ENCODE peak calls at places on chromosomes 3 and 15, in nine cellular contexts. One of them, this sample, is unnamed. For H3K4me1, the result is how much of the 10 kb centered on the place peaks cover.

GRCh38 chr3:19074257-19074938 is 73.9 kb upstream of the KCNH8 start:
- DNase-seq in stomach: no peak
- DNase-seq in CD4-positive, alpha-beta memory T cell: no peak
- DNase-seq in heart left ventricle: no peak
- DNase-seq in fibroblast of lung: peak
- DNase-seq in neuronal stem cell: no peak
- DNase-seq in gastrocnemius medialis: no peak
- DNase-seq in mammary epithelial cell: no peak
- DNase-seq in left ventricle myocardium inferior: no peak
- DNase-seq in this sample: no peak

GRCh38 chr3:179189764-179190163 is 41.6 kb downstream of the PIK3CA start:
- DNase-seq in stomach: no peak
- DNase-seq in CD4-positive, alpha-beta memory T cell: no peak
- DNase-seq in heart left ventricle: no peak
- DNase-seq in fibroblast of lung: peak
- DNase-seq in neuronal stem cell: no peak
- DNase-seq in gastrocnemius medialis: no peak
- DNase-seq in mammary epithelial cell: no peak
- DNase-seq in left ventricle myocardium inferior: no peak
- DNase-seq in this sample: no peak

GRCh38 chr3:112321867-112322652 is 10.9 kb upstream of the CD200 start:
- DNase-seq in stomach: no peak
- DNase-seq in CD4-positive, alpha-beta memory T cell: no peak
- DNase-seq in heart left ventricle: no peak
- DNase-seq in fibroblast of lung: no peak
- DNase-seq in neuronal stem cell: no peak
- DNase-seq in gastrocnemius medialis: no peak
- DNase-seq in mammary epithelial cell: no peak
- DNase-seq in left ventricle myocardium inferior: no peak
- DNase-seq in this sample: no peak

GRCh38 chr15:48001393-48002059 is 119.3 kb upstream of the SLC24A5 start:
- DNase-seq in stomach: no peak
- DNase-seq in CD4-positive, alpha-beta memory T cell: no peak
- DNase-seq in heart left ventricle: no peak
- DNase-seq in fibroblast of lung: no peak
- DNase-seq in neuronal stem cell: no peak
- DNase-seq in gastrocnemius medialis: no peak
- DNase-seq in mammary epithelial cell: no peak
- DNase-seq in left ventricle myocardium inferior: no peak
- DNase-seq in this sample: no peak

GRCh38 chr3:132268956-132269355 is 48.3 kb upstream of the ACP3 start:
- DNase-seq in stomach: no peak
- DNase-seq in CD4-positive, alpha-beta memory T cell: no peak
- DNase-seq in heart left ventricle: no peak
- DNase-seq in fibroblast of lung: peak
- DNase-seq in neuronal stem cell: no peak
- DNase-seq in gastrocnemius medialis: no peak
- DNase-seq in mammary epithelial cell: no peak
- DNase-seq in left ventricle myocardium inferior: no peak
- DNase-seq in this sample: no peak

GRCh38 chr3:129224984-129225393 is 24.4 kb upstream of the COPG1 start:
- DNase-seq in stomach: peak
- DNase-seq in CD4-positive, alpha-beta memory T cell: no peak
- DNase-seq in heart left ventricle: peak
- DNase-seq in fibroblast of lung: peak
- DNase-seq in neuronal stem cell: no peak
- DNase-seq in gastrocnemius medialis: peak
- DNase-seq in mammary epithelial cell: peak
- DNase-seq in left ventricle myocardium inferior: peak
- DNase-seq in this sample: peak

GRCh38 chr15:90860450-90860849 is 7.9 kb upstream of the FURIN start:
- DNase-seq in stomach: no peak
- DNase-seq in CD4-positive, alpha-beta memory T cell: no peak
- DNase-seq in heart left ventricle: no peak
- DNase-seq in fibroblast of lung: no peak
- DNase-seq in neuronal stem cell: no peak
- DNase-seq in gastrocnemius medialis: no peak
- DNase-seq in mammary epithelial cell: no peak
- DNase-seq in left ventricle myocardium inferior: no peak
- DNase-seq in this sample: no peak

GRCh38 chr3:89314454-89314853 is 207.0 kb downstream of the EPHA3 start:
- DNase-seq in stomach: no peak
- DNase-seq in CD4-positive, alpha-beta memory T cell: no peak
- DNase-seq in heart left ventricle: no peak
- DNase-seq in fibroblast of lung: peak
- DNase-seq in neuronal stem cell: no peak
- DNase-seq in gastrocnemius medialis: no peak
- DNase-seq in mammary epithelial cell: peak
- DNase-seq in left ventricle myocardium inferior: no peak
- DNase-seq in this sample: no peak

GRCh38 chr15:40926659-40927496 is 2.3 kb upstream of the DLL4 start:
- DNase-seq in stomach: no peak
- DNase-seq in CD4-positive, alpha-beta memory T cell: no peak
- DNase-seq in heart left ventricle: no peak
- DNase-seq in fibroblast of lung: no peak
- DNase-seq in neuronal stem cell: no peak
- DNase-seq in gastrocnemius medialis: no peak
- DNase-seq in mammary epithelial cell: no peak
- DNase-seq in left ventricle myocardium inferior: no peak
- DNase-seq in this sample: no peak

GRCh38 chr15:81189583-81190283 is 6.9 kb upstream of the IL16 start:
- DNase-seq in stomach: peak
- DNase-seq in CD4-positive, alpha-beta memory T cell: no peak
- DNase-seq in heart left ventricle: peak
- DNase-seq in fibroblast of lung: peak
- DNase-seq in neuronal stem cell: no peak
- DNase-seq in gastrocnemius medialis: peak
- DNase-seq in mammary epithelial cell: peak
- DNase-seq in left ventricle myocardium inferior: peak
- DNase-seq in this sample: peak

GRCh38 chr15:48112242-48112641 is 8.5 kb upstream of the SLC24A5 start:
- DNase-seq in stomach: no peak
- DNase-seq in CD4-positive, alpha-beta memory T cell: no peak
- DNase-seq in heart left ventricle: no peak
- DNase-seq in fibroblast of lung: peak
- DNase-seq in neuronal stem cell: peak
- DNase-seq in gastrocnemius medialis: no peak
- DNase-seq in mammary epithelial cell: peak
- DNase-seq in left ventricle myocardium inferior: no peak
- DNase-seq in this sample: no peak

GRCh38 chr15:75430259-75430658 is 21.2 kb downstream of the SIN3A start:
- DNase-seq in stomach: no peak
- DNase-seq in CD4-positive, alpha-beta memory T cell: no peak
- DNase-seq in heart left ventricle: no peak
- DNase-seq in fibroblast of lung: no peak
- DNase-seq in neuronal stem cell: no peak
- DNase-seq in gastrocnemius medialis: no peak
- DNase-seq in mammary epithelial cell: no peak
- DNase-seq in left ventricle myocardium inferior: no peak
- DNase-seq in this sample: no peak

GRCh38 chr3:3258281-3258680 is 78.8 kb upstream of the CRBN start:
- DNase-seq in stomach: no peak
- DNase-seq in CD4-positive, alpha-beta memory T cell: no peak
- DNase-seq in heart left ventricle: no peak
- DNase-seq in fibroblast of lung: no peak
- DNase-seq in neuronal stem cell: no peak
- DNase-seq in gastrocnemius medialis: no peak
- DNase-seq in mammary epithelial cell: no peak
- DNase-seq in left ventricle myocardium inferior: no peak
- DNase-seq in this sample: no peak

GRCh38 chr15:70633394-70633793 is 130.0 kb downstream of the UACA start:
- DNase-seq in stomach: no peak
- DNase-seq in CD4-positive, alpha-beta memory T cell: no peak
- DNase-seq in heart left ventricle: peak
- DNase-seq in fibroblast of lung: peak
- DNase-seq in neuronal stem cell: no peak
- DNase-seq in gastrocnemius medialis: no peak
- DNase-seq in mammary epithelial cell: no peak
- DNase-seq in left ventricle myocardium inferior: no peak
- DNase-seq in this sample: no peak

GRCh38 chr3:23981136-23981535 is 36.0 kb downstream of the NR1D2 start:
- DNase-seq in stomach: no peak
- DNase-seq in CD4-positive, alpha-beta memory T cell: no peak
- DNase-seq in heart left ventricle: peak
- DNase-seq in fibroblast of lung: no peak
- DNase-seq in neuronal stem cell: no peak
- DNase-seq in gastrocnemius medialis: no peak
- DNase-seq in mammary epithelial cell: peak
- DNase-seq in left ventricle myocardium inferior: peak
- DNase-seq in this sample: peak

GRCh38 chr3:154428369-154429206 is 1.4 kb downstream of the GPR149 start:
- DNase-seq in stomach: no peak
- DNase-seq in CD4-positive, alpha-beta memory T cell: no peak
- DNase-seq in heart left ventricle: no peak
- DNase-seq in fibroblast of lung: no peak
- DNase-seq in neuronal stem cell: peak
- DNase-seq in gastrocnemius medialis: no peak
- DNase-seq in mammary epithelial cell: no peak
- DNase-seq in left ventricle myocardium inferior: no peak
- DNase-seq in this sample: no peak

GRCh38 chr15:50665938-50666337 is 20.7 kb downstream of the TRPM7 start:
- DNase-seq in stomach: no peak
- DNase-seq in CD4-positive, alpha-beta memory T cell: no peak
- DNase-seq in heart left ventricle: no peak
- DNase-seq in fibroblast of lung: no peak
- DNase-seq in neuronal stem cell: no peak
- DNase-seq in gastrocnemius medialis: no peak
- DNase-seq in mammary epithelial cell: no peak
- DNase-seq in left ventricle myocardium inferior: no peak
- DNase-seq in this sample: no peak

GRCh38 chr3:11001020-11001657 is 8.6 kb downstream of the SLC6A1 start:
- DNase-seq in stomach: no peak
- DNase-seq in CD4-positive, alpha-beta memory T cell: no peak
- DNase-seq in heart left ventricle: no peak
- DNase-seq in fibroblast of lung: no peak
- DNase-seq in neuronal stem cell: peak
- DNase-seq in gastrocnemius medialis: no peak
- DNase-seq in mammary epithelial cell: no peak
- DNase-seq in left ventricle myocardium inferior: no peak
- DNase-seq in this sample: no peak
- H3K4me3 ChIP-seq in stomach: no peak
- H3K4me3 ChIP-seq in CD4-positive, alpha-beta memory T cell: no peak
- H3K4me3 ChIP-seq in heart left ventricle: no peak
- H3K4me3 ChIP-seq in fibroblast of lung: no peak
- H3K4me3 ChIP-seq in neuronal stem cell: no peak
- H3K4me3 ChIP-seq in gastrocnemius medialis: no peak
- H3K4me3 ChIP-seq in mammary epithelial cell: no peak
- H3K4me3 ChIP-seq in left ventricle myocardium inferior: no peak
- H3K4me3 ChIP-seq in this sample: no peak

DNA sequence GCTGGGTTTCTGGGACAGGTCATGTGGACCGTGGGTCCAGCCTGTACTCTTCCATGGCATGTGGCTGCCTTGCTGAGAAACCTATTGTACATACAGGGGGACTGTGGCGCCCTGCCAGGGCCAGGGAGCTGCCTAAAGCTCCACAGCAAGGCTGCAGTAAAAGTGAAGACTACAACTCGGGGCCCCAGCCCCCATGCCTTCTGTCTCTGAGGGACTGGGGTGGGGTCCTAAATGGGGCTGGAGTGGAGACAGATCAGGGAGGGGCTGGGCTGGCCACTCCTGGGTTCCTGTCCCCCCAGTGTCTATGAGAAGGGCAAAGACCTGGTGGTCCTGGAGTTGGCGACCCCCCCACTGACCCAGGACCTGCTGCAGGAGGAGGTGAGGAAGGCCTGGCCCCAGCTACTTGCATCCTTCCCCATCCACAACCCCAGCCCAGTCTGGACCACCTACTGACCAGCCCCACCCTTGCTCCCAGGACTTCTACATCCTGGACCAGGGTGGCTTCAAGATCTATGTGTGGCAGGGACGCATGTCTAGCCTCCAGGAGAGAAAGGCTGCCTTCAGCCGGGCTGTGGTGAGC is 7.3 kb downstream of the VILL start:
- DNase-seq in stomach: peak
- DNase-seq in CD4-positive, alpha-beta memory T cell: no peak
- DNase-seq in heart left ventricle: no peak
- DNase-seq in fibroblast of lung: no peak
- DNase-seq in neuronal stem cell: no peak
- DNase-seq in gastrocnemius medialis: no peak
- DNase-seq in mammary epithelial cell: no peak
- DNase-seq in left ventricle myocardium inferior: no peak
- DNase-seq in this sample: peak
- H3K4me1 ChIP-seq in stomach: under half
- H3K4me1 ChIP-seq in CD4-positive, alpha-beta memory T cell: half or more
- H3K4me1 ChIP-seq in heart left ventricle: under half
- H3K4me1 ChIP-seq in fibroblast of lung: under half
- H3K4me1 ChIP-seq in neuronal stem cell: under half
- H3K4me1 ChIP-seq in gastrocnemius medialis: under half
- H3K4me1 ChIP-seq in mammary epithelial cell: under half
- H3K4me1 ChIP-seq in left ventricle myocardium inferior: under half
- H3K4me1 ChIP-seq in this sample: under half

DNA sequence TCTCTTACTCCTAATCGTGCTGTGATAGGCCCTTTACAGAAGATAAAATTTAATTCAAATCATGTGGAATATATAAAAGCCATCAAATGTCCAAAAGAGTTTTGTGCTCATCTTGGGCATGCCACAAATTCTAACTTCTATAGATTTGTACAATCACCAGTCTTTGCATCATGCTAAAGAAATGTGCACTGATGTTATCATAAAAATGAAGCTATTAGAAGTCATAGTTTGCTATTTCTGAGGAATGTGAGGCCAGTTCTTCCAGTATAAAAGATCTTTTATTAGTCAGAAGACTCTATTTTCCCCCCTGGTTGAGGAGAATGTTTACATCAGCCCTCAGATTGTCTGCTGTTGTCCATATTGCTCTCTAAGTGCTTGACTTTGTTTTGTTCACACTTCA is 2.1 kb upstream of the ANXA2 start:
- DNase-seq in stomach: no peak
- DNase-seq in CD4-positive, alpha-beta memory T cell: no peak
- DNase-seq in heart left ventricle: no peak
- DNase-seq in fibroblast of lung: peak
- DNase-seq in neuronal stem cell: no peak
- DNase-seq in gastrocnemius medialis: no peak
- DNase-seq in mammary epithelial cell: peak
- DNase-seq in left ventricle myocardium inferior: no peak
- DNase-seq in this sample: no peak
- H3K4me3 ChIP-seq in stomach: no peak
- H3K4me3 ChIP-seq in CD4-positive, alpha-beta memory T cell: no peak
- H3K4me3 ChIP-seq in heart left ventricle: no peak
- H3K4me3 ChIP-seq in fibroblast of lung: no peak
- H3K4me3 ChIP-seq in neuronal stem cell: no peak
- H3K4me3 ChIP-seq in gastrocnemius medialis: no peak
- H3K4me3 ChIP-seq in mammary epithelial cell: no peak
- H3K4me3 ChIP-seq in left ventricle myocardium inferior: no peak
- H3K4me3 ChIP-seq in this sample: no peak

DNA sequence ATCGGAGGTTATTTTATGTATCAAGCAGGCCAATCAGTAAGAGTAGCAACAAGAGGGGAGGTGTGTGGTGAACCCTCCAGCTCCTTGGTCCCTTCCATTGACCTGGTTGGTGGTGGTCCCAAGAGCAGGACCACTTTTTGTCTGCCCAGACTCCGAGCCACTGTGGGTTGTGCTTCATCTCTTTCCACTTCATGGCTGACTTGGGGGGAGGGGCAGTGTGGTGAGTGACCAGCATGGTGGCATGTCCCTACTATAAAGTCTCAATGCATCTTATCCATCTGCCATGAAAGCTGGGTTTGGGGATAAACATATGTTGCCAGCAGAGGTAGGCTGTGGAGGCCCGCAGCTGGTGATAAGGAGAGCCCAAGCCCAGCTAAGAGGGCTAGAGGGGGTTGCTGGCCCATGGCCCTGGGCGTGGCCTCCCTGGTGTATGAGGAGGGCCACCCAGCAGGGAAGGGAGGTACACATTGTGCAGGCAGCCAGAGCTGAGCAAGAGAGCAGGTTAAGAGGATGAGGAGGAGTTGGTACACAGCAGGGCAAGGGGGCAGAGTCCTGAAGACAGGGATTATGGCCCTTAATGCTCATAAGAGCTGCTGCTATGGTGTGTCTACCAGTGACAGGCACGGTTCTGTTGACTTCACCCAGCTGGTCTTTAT is 7.0 kb downstream of the AEN start:
- DNase-seq in stomach: no peak
- DNase-seq in CD4-positive, alpha-beta memory T cell: no peak
- DNase-seq in heart left ventricle: no peak
- DNase-seq in fibroblast of lung: no peak
- DNase-seq in neuronal stem cell: no peak
- DNase-seq in gastrocnemius medialis: no peak
- DNase-seq in mammary epithelial cell: no peak
- DNase-seq in left ventricle myocardium inferior: no peak
- DNase-seq in this sample: peak
- H3K4me1 ChIP-seq in stomach: under half
- H3K4me1 ChIP-seq in CD4-positive, alpha-beta memory T cell: half or more
- H3K4me1 ChIP-seq in heart left ventricle: under half
- H3K4me1 ChIP-seq in fibroblast of lung: under half
- H3K4me1 ChIP-seq in neuronal stem cell: under half
- H3K4me1 ChIP-seq in gastrocnemius medialis: under half
- H3K4me1 ChIP-seq in mammary epithelial cell: half or more
- H3K4me1 ChIP-seq in left ventricle myocardium inferior: half or more
- H3K4me1 ChIP-seq in this sample: under half